ENCODE peak calls at places on chromosomes 1 and 21, in seven cellular contexts. One of them, this sample, is unnamed.

GRCh38 chr1:20211511-20211931 is 25.2 kb upstream of the PLA2G2C start:
- DNase-seq in AG04449: no peak
- DNase-seq in mammary epithelial cell: peak
- DNase-seq in HCT116: peak
- DNase-seq in PC-3: peak
- DNase-seq in neural progenitor cell: no peak
- DNase-seq in AG10803: no peak
- DNase-seq in this sample: peak

GRCh38 chr1:227950735-227951224 is 3.0 kb upstream of the WNT9A start:
- DNase-seq in PC-3: no peak
- DNase-seq in neural progenitor cell: no peak
- DNase-seq in mammary epithelial cell: no peak
- DNase-seq in AG10803: no peak
- DNase-seq in HCT116: no peak
- DNase-seq in AG04449: no peak
- DNase-seq in this sample: no peak

GRCh38 chr1:22352896-22353295 is 98.8 kb upstream of the ZBTB40 start:
- DNase-seq in mammary epithelial cell: no peak
- DNase-seq in AG10803: no peak
- DNase-seq in HCT116: no peak
- DNase-seq in neural progenitor cell: no peak
- DNase-seq in AG04449: no peak
- DNase-seq in PC-3: no peak
- DNase-seq in this sample: no peak

GRCh38 chr1:204962742-204963632 is 80.0 kb upstream of the CNTN2 start:
- DNase-seq in AG04449: no peak
- DNase-seq in PC-3: no peak
- DNase-seq in AG10803: no peak
- DNase-seq in neural progenitor cell: no peak
- DNase-seq in mammary epithelial cell: no peak
- DNase-seq in HCT116: no peak
- DNase-seq in this sample: no peak

GRCh38 chr1:151653397-151653796 is 41.5 kb downstream of the SNX27 start:
- DNase-seq in AG10803: peak
- DNase-seq in mammary epithelial cell: no peak
- DNase-seq in PC-3: no peak
- DNase-seq in AG04449: no peak
- DNase-seq in neural progenitor cell: no peak
- DNase-seq in HCT116: no peak
- DNase-seq in this sample: peak

GRCh38 chr1:162388083-162388594 is 6.6 kb downstream of the C1orf226 start:
- DNase-seq in neural progenitor cell: no peak
- DNase-seq in AG10803: no peak
- DNase-seq in PC-3: no peak
- DNase-seq in mammary epithelial cell: no peak
- DNase-seq in AG04449: no peak
- DNase-seq in HCT116: no peak
- DNase-seq in this sample: no peak

GRCh38 chr1:20366766-20367602 is 76.3 kb downstream of the VWA5B1 start:
- DNase-seq in AG04449: no peak
- DNase-seq in mammary epithelial cell: peak
- DNase-seq in AG10803: peak
- DNase-seq in HCT116: no peak
- DNase-seq in neural progenitor cell: peak
- DNase-seq in PC-3: peak
- DNase-seq in this sample: peak

GRCh38 chr1:220879509-220880366 is 495 bp downstream of the HLX start:
- DNase-seq in PC-3: peak
- DNase-seq in AG04449: no peak
- DNase-seq in AG10803: peak
- DNase-seq in HCT116: no peak
- DNase-seq in neural progenitor cell: peak
- DNase-seq in mammary epithelial cell: peak
- DNase-seq in this sample: peak

GRCh38 chr1:19101244-19101643 is 108.8 kb downstream of the UBR4 start:
- DNase-seq in mammary epithelial cell: no peak
- DNase-seq in neural progenitor cell: no peak
- DNase-seq in AG04449: no peak
- DNase-seq in AG10803: no peak
- DNase-seq in HCT116: no peak
- DNase-seq in PC-3: peak
- DNase-seq in this sample: no peak

GRCh38 chr1:169106921-169107672 is 607 bp downstream of the ATP1B1 start:
- DNase-seq in neural progenitor cell: peak
- DNase-seq in HCT116: no peak
- DNase-seq in AG04449: no peak
- DNase-seq in PC-3: peak
- DNase-seq in AG10803: peak
- DNase-seq in mammary epithelial cell: peak
- DNase-seq in this sample: no peak

GRCh38 chr1:231232870-231233734 is 7.9 kb upstream of the GNPAT start:
- DNase-seq in PC-3: no peak
- DNase-seq in mammary epithelial cell: no peak
- DNase-seq in AG04449: no peak
- DNase-seq in neural progenitor cell: no peak
- DNase-seq in HCT116: no peak
- DNase-seq in AG10803: no peak
- DNase-seq in this sample: no peak

GRCh38 chr1:174367892-174368291 is 79.9 kb upstream of the GPR52 start:
- DNase-seq in mammary epithelial cell: no peak
- DNase-seq in AG10803: no peak
- DNase-seq in AG04449: no peak
- DNase-seq in PC-3: no peak
- DNase-seq in neural progenitor cell: no peak
- DNase-seq in HCT116: no peak
- DNase-seq in this sample: no peak

GRCh38 chr21:40732243-40732642 is 114.7 kb downstream of the DSCAM start:
- DNase-seq in PC-3: no peak
- DNase-seq in HCT116: no peak
- DNase-seq in AG04449: peak
- DNase-seq in mammary epithelial cell: peak
- DNase-seq in AG10803: peak
- DNase-seq in neural progenitor cell: no peak
- DNase-seq in this sample: peak

GRCh38 chr1:164760585-164760968 is 201.6 kb downstream of the PBX1 start:
- DNase-seq in PC-3: no peak
- DNase-seq in mammary epithelial cell: no peak
- DNase-seq in AG10803: peak
- DNase-seq in AG04449: no peak
- DNase-seq in neural progenitor cell: no peak
- DNase-seq in HCT116: no peak
- DNase-seq in this sample: no peak

GRCh38 chr1:113479713-113480676 is 89.7 kb downstream of the MAGI3 start:
- DNase-seq in AG04449: no peak
- DNase-seq in neural progenitor cell: no peak
- DNase-seq in PC-3: peak
- DNase-seq in HCT116: no peak
- DNase-seq in AG10803: no peak
- DNase-seq in mammary epithelial cell: peak
- DNase-seq in this sample: peak

GRCh38 chr1:28982198-28982597 is 67.8 kb downstream of the EPB41 start:
- DNase-seq in neural progenitor cell: no peak
- DNase-seq in AG04449: no peak
- DNase-seq in PC-3: no peak
- DNase-seq in AG10803: no peak
- DNase-seq in HCT116: no peak
- DNase-seq in mammary epithelial cell: no peak
- DNase-seq in this sample: no peak

GRCh38 chr1:33836911-33837310 is 27.0 kb upstream of the HMGB4 start:
- DNase-seq in PC-3: no peak
- DNase-seq in AG10803: no peak
- DNase-seq in AG04449: no peak
- DNase-seq in mammary epithelial cell: no peak
- DNase-seq in HCT116: no peak
- DNase-seq in neural progenitor cell: no peak
- DNase-seq in this sample: no peak

GRCh38 chr1:83641206-83641658 is 357.7 kb downstream of the TTLL7 start:
- DNase-seq in neural progenitor cell: peak
- DNase-seq in HCT116: no peak
- DNase-seq in PC-3: no peak
- DNase-seq in mammary epithelial cell: peak
- DNase-seq in AG04449: no peak
- DNase-seq in AG10803: peak
- DNase-seq in this sample: peak

GRCh38 chr1:118788372-118788955 is 199.7 kb downstream of the TBX15 start:
- DNase-seq in PC-3: peak
- DNase-seq in mammary epithelial cell: peak
- DNase-seq in neural progenitor cell: no peak
- DNase-seq in AG04449: peak
- DNase-seq in AG10803: peak
- DNase-seq in HCT116: no peak
- DNase-seq in this sample: peak

GRCh38 chr1:66542811-66543767 is 9.1 kb downstream of the SGIP1 start:
- DNase-seq in neural progenitor cell: no peak
- DNase-seq in mammary epithelial cell: peak
- DNase-seq in AG10803: peak
- DNase-seq in HCT116: peak
- DNase-seq in PC-3: peak
- DNase-seq in AG04449: peak
- DNase-seq in this sample: peak

GRCh38 chr1:58584082-58584895 is 7.2 kb upstream of the TACSTD2 start:
- DNase-seq in PC-3: peak
- DNase-seq in AG10803: peak
- DNase-seq in mammary epithelial cell: peak
- DNase-seq in HCT116: peak
- DNase-seq in neural progenitor cell: no peak
- DNase-seq in AG04449: peak
- DNase-seq in this sample: peak

GRCh38 chr1:202710070-202711025 is at the start of gene SYT2:
- DNase-seq in PC-3: no peak
- DNase-seq in AG10803: no peak
- DNase-seq in neural progenitor cell: peak
- DNase-seq in HCT116: no peak
- DNase-seq in mammary epithelial cell: no peak
- DNase-seq in AG04449: no peak
- DNase-seq in this sample: peak

GRCh38 chr1:160083968-160084770 is 2.8 kb downstream of the KCNJ9 start:
- DNase-seq in AG04449: no peak
- DNase-seq in AG10803: no peak
- DNase-seq in PC-3: peak
- DNase-seq in neural progenitor cell: peak
- DNase-seq in mammary epithelial cell: peak
- DNase-seq in HCT116: peak
- DNase-seq in this sample: peak

GRCh38 chr1:27621067-27621920 is 13.7 kb downstream of the FGR start:
- DNase-seq in AG04449: no peak
- DNase-seq in AG10803: no peak
- DNase-seq in HCT116: no peak
- DNase-seq in PC-3: peak
- DNase-seq in neural progenitor cell: no peak
- DNase-seq in mammary epithelial cell: peak
- DNase-seq in this sample: peak

GRCh38 chr1:78275906-78276690 is 214.7 kb upstream of the PTGFR start:
- DNase-seq in AG10803: peak
- DNase-seq in mammary epithelial cell: no peak
- DNase-seq in HCT116: no peak
- DNase-seq in neural progenitor cell: no peak
- DNase-seq in PC-3: no peak
- DNase-seq in AG04449: no peak
- DNase-seq in this sample: no peak

GRCh38 chr1:55579332-55579996 is 364.3 kb upstream of the USP24 start:
- DNase-seq in AG04449: no peak
- DNase-seq in mammary epithelial cell: no peak
- DNase-seq in neural progenitor cell: no peak
- DNase-seq in PC-3: no peak
- DNase-seq in HCT116: no peak
- DNase-seq in AG10803: no peak
- DNase-seq in this sample: no peak

GRCh38 chr1:55584521-55585401 is 369.6 kb upstream of the USP24 start:
- DNase-seq in PC-3: peak
- DNase-seq in HCT116: no peak
- DNase-seq in AG10803: peak
- DNase-seq in neural progenitor cell: peak
- DNase-seq in mammary epithelial cell: peak
- DNase-seq in AG04449: no peak
- DNase-seq in this sample: no peak

GRCh38 chr1:55585402-55585792 is 370.2 kb upstream of the USP24 start:
- DNase-seq in AG04449: no peak
- DNase-seq in PC-3: no peak
- DNase-seq in AG10803: no peak
- DNase-seq in neural progenitor cell: no peak
- DNase-seq in HCT116: no peak
- DNase-seq in mammary epithelial cell: no peak
- DNase-seq in this sample: no peak

GRCh38 chr1:55582078-55582477 is 366.9 kb upstream of the USP24 start:
- DNase-seq in PC-3: no peak
- DNase-seq in AG04449: no peak
- DNase-seq in AG10803: no peak
- DNase-seq in HCT116: no peak
- DNase-seq in mammary epithelial cell: peak
- DNase-seq in neural progenitor cell: no peak
- DNase-seq in this sample: no peak

GRCh38 chr1:55580845-55581332 is 365.7 kb upstream of the USP24 start:
- DNase-seq in PC-3: peak
- DNase-seq in mammary epithelial cell: peak
- DNase-seq in AG04449: peak
- DNase-seq in HCT116: peak
- DNase-seq in neural progenitor cell: no peak
- DNase-seq in AG10803: peak
- DNase-seq in this sample: peak
- H3K4me3 ChIP-seq in PC-3: no peak
- H3K4me3 ChIP-seq in mammary epithelial cell: no peak
- H3K4me3 ChIP-seq in AG04449: no peak
- H3K4me3 ChIP-seq in HCT116: no peak
- H3K4me3 ChIP-seq in neural progenitor cell: no peak
- H3K4me3 ChIP-seq in AG10803: no peak
- H3K4me3 ChIP-seq in this sample: no peak

GRCh38 chr1:226643701-226644540 is 95.2 kb downstream of the ITPKB start:
- DNase-seq in AG04449: no peak
- DNase-seq in neural progenitor cell: no peak
- DNase-seq in HCT116: no peak
- DNase-seq in PC-3: no peak
- DNase-seq in AG10803: no peak
- DNase-seq in mammary epithelial cell: no peak
- DNase-seq in this sample: no peak
- TF ChIP-seq CTCF in AG04449: no peak
- TF ChIP-seq CTCF in neural progenitor cell: no peak
- TF ChIP-seq CTCF in HCT116: no peak
- TF ChIP-seq CTCF in PC-3: no peak
- TF ChIP-seq CTCF in AG10803: no peak
- TF ChIP-seq CTCF in mammary epithelial cell: no peak
- TF ChIP-seq CTCF in this sample: no peak

GRCh38 chr1:185694081-185694480 is 40.1 kb upstream of the HMCN1 start:
- DNase-seq in neural progenitor cell: no peak
- DNase-seq in AG10803: no peak
- DNase-seq in mammary epithelial cell: no peak
- DNase-seq in HCT116: no peak
- DNase-seq in AG04449: no peak
- DNase-seq in PC-3: no peak
- DNase-seq in this sample: peak
- H3K4me3 ChIP-seq in neural progenitor cell: no peak
- H3K4me3 ChIP-seq in AG10803: no peak
- H3K4me3 ChIP-seq in mammary epithelial cell: no peak
- H3K4me3 ChIP-seq in HCT116: no peak
- H3K4me3 ChIP-seq in AG04449: no peak
- H3K4me3 ChIP-seq in PC-3: no peak
- H3K4me3 ChIP-seq in this sample: no peak

GRCh38 chr1:105914403-105914802 is 1142.1 kb upstream of the PRMT6 start:
- DNase-seq in HCT116: no peak
- DNase-seq in mammary epithelial cell: no peak
- DNase-seq in PC-3: no peak
- DNase-seq in neural progenitor cell: peak
- DNase-seq in AG10803: no peak
- DNase-seq in AG04449: no peak
- DNase-seq in this sample: no peak

GRCh38 chr1:105909811-105910210 is 1146.7 kb upstream of the PRMT6 start:
- DNase-seq in AG10803: no peak
- DNase-seq in AG04449: no peak
- DNase-seq in mammary epithelial cell: no peak
- DNase-seq in PC-3: peak
- DNase-seq in HCT116: no peak
- DNase-seq in neural progenitor cell: peak
- DNase-seq in this sample: no peak
- TF ChIP-seq CTCF in AG10803: no peak
- TF ChIP-seq CTCF in AG04449: no peak
- TF ChIP-seq CTCF in mammary epithelial cell: no peak
- TF ChIP-seq CTCF in PC-3: peak
- TF ChIP-seq CTCF in HCT116: no peak
- TF ChIP-seq CTCF in neural progenitor cell: peak
- TF ChIP-seq CTCF in this sample: no peak